ENCODE peak calls at places on chromosomes 16 and 17, in nine cellular contexts. One of them, this sample, is unnamed.

GRCh38 chr17:27634781-27635180 is 3.8 kb downstream of the LGALS9 start:
- DNase-seq in uterus: no peak
- DNase-seq in IMR-90: no peak
- DNase-seq in left ventricle myocardium inferior: no peak
- DNase-seq in H9: no peak
- DNase-seq in astrocyte: no peak
- DNase-seq in osteoblast: no peak
- DNase-seq in adrenal gland: no peak
- DNase-seq in heart right ventricle: no peak
- DNase-seq in this sample: no peak

GRCh38 chr16:89442990-89443726 is 47.2 kb downstream of the ANKRD11 start:
- DNase-seq in osteoblast: peak; percentile 92
- DNase-seq in IMR-90: peak; percentile 75
- DNase-seq in H9: no peak
- DNase-seq in adrenal gland: peak; percentile 74
- DNase-seq in heart right ventricle: no peak
- DNase-seq in left ventricle myocardium inferior: no peak
- DNase-seq in uterus: peak; percentile 43
- DNase-seq in astrocyte: peak; percentile 76
- DNase-seq in this sample: no peak

GRCh38 chr17:32921013-32921412 is 6.9 kb upstream of the TMEM98 start:
- DNase-seq in osteoblast: no peak
- DNase-seq in left ventricle myocardium inferior: no peak
- DNase-seq in astrocyte: no peak
- DNase-seq in H9: no peak
- DNase-seq in heart right ventricle: no peak
- DNase-seq in adrenal gland: no peak
- DNase-seq in IMR-90: no peak
- DNase-seq in uterus: no peak
- DNase-seq in this sample: no peak

GRCh38 chr17:73017653-73018052 is 74.8 kb downstream of the SLC39A11 start:
- DNase-seq in IMR-90: peak; percentile 86
- DNase-seq in heart right ventricle: no peak
- DNase-seq in astrocyte: peak; percentile 71
- DNase-seq in H9: no peak
- DNase-seq in osteoblast: peak; percentile 94
- DNase-seq in left ventricle myocardium inferior: no peak
- DNase-seq in uterus: no peak
- DNase-seq in adrenal gland: no peak
- DNase-seq in this sample: no peak

GRCh38 chr17:29733151-29733550 is 110.4 kb upstream of the CORO6 start:
- DNase-seq in IMR-90: peak; percentile 42
- DNase-seq in heart right ventricle: no peak
- DNase-seq in osteoblast: no peak
- DNase-seq in adrenal gland: no peak
- DNase-seq in left ventricle myocardium inferior: no peak
- DNase-seq in astrocyte: no peak
- DNase-seq in H9: no peak
- DNase-seq in uterus: no peak
- DNase-seq in this sample: no peak

GRCh38 chr17:251531-251930 is 70.1 kb upstream of the DOC2B start:
- DNase-seq in osteoblast: peak; percentile 52
- DNase-seq in adrenal gland: no peak
- DNase-seq in IMR-90: no peak
- DNase-seq in heart right ventricle: no peak
- DNase-seq in astrocyte: no peak
- DNase-seq in uterus: peak; percentile 8
- DNase-seq in left ventricle myocardium inferior: peak; percentile 5
- DNase-seq in H9: no peak
- DNase-seq in this sample: peak; percentile 57

GRCh38 chr16:67264866-67265265 is 14.5 kb upstream of the PLEKHG4 start:
- DNase-seq in left ventricle myocardium inferior: no peak
- DNase-seq in uterus: no peak
- DNase-seq in adrenal gland: no peak
- DNase-seq in osteoblast: no peak
- DNase-seq in H9: no peak
- DNase-seq in IMR-90: no peak
- DNase-seq in heart right ventricle: no peak
- DNase-seq in astrocyte: no peak
- DNase-seq in this sample: peak; percentile 24

GRCh38 chr17:39175695-39176093 is 9.7 kb upstream of the ARL5C start:
- DNase-seq in H9: peak; percentile 36
- DNase-seq in astrocyte: no peak
- DNase-seq in IMR-90: no peak
- DNase-seq in uterus: no peak
- DNase-seq in heart right ventricle: no peak
- DNase-seq in adrenal gland: no peak
- DNase-seq in left ventricle myocardium inferior: no peak
- DNase-seq in osteoblast: peak; percentile 52
- DNase-seq in this sample: no peak

GRCh38 chr17:76276069-76276431 is 10.9 kb downstream of the UBALD2 start:
- DNase-seq in H9: no peak
- DNase-seq in astrocyte: no peak
- DNase-seq in heart right ventricle: no peak
- DNase-seq in osteoblast: peak; percentile 38
- DNase-seq in IMR-90: no peak
- DNase-seq in uterus: no peak
- DNase-seq in left ventricle myocardium inferior: no peak
- DNase-seq in adrenal gland: no peak
- DNase-seq in this sample: no peak

GRCh38 chr17:58232707-58233156 is 5.7 kb upstream of the LPO start:
- DNase-seq in IMR-90: peak; percentile 97
- DNase-seq in uterus: no peak
- DNase-seq in left ventricle myocardium inferior: no peak
- DNase-seq in H9: peak; percentile 72
- DNase-seq in astrocyte: peak; percentile 90
- DNase-seq in osteoblast: peak; percentile 69
- DNase-seq in adrenal gland: peak; percentile 29
- DNase-seq in heart right ventricle: no peak
- DNase-seq in this sample: no peak

GRCh38 chr16:1839554-1839953 is 12.5 kb downstream of the FAHD1 start:
- DNase-seq in uterus: no peak
- DNase-seq in H9: no peak
- DNase-seq in heart right ventricle: no peak
- DNase-seq in IMR-90: peak; percentile 61
- DNase-seq in adrenal gland: no peak
- DNase-seq in osteoblast: no peak
- DNase-seq in left ventricle myocardium inferior: no peak
- DNase-seq in astrocyte: no peak
- DNase-seq in this sample: no peak

GRCh38 chr17:11969565-11969964 is 27.7 kb downstream of the ZNF18 start:
- DNase-seq in left ventricle myocardium inferior: no peak
- DNase-seq in adrenal gland: no peak
- DNase-seq in heart right ventricle: no peak
- DNase-seq in IMR-90: no peak
- DNase-seq in osteoblast: peak; percentile 22
- DNase-seq in astrocyte: no peak
- DNase-seq in uterus: no peak
- DNase-seq in H9: no peak
- DNase-seq in this sample: no peak

GRCh38 chr16:74737521-74737920 is 36.9 kb upstream of the MLKL start:
- DNase-seq in osteoblast: no peak
- DNase-seq in astrocyte: no peak
- DNase-seq in heart right ventricle: no peak
- DNase-seq in IMR-90: no peak
- DNase-seq in adrenal gland: no peak
- DNase-seq in uterus: no peak
- DNase-seq in H9: no peak
- DNase-seq in left ventricle myocardium inferior: no peak
- DNase-seq in this sample: no peak

GRCh38 chr17:76151896-76152454 is 10.9 kb upstream of the FOXJ1 start:
- DNase-seq in heart right ventricle: no peak
- DNase-seq in IMR-90: no peak
- DNase-seq in uterus: no peak
- DNase-seq in osteoblast: no peak
- DNase-seq in adrenal gland: no peak
- DNase-seq in H9: peak; percentile 27
- DNase-seq in left ventricle myocardium inferior: no peak
- DNase-seq in astrocyte: no peak
- DNase-seq in this sample: no peak

GRCh38 chr16:4352843-4353242 is 1.7 kb upstream of the PAM16 start:
- DNase-seq in IMR-90: no peak
- DNase-seq in heart right ventricle: no peak
- DNase-seq in osteoblast: no peak
- DNase-seq in uterus: no peak
- DNase-seq in left ventricle myocardium inferior: no peak
- DNase-seq in H9: no peak
- DNase-seq in astrocyte: no peak
- DNase-seq in adrenal gland: no peak
- DNase-seq in this sample: no peak

GRCh38 chr16:31071861-31072260 is 2.2 kb downstream of the ZNF668 start:
- DNase-seq in heart right ventricle: no peak
- DNase-seq in left ventricle myocardium inferior: no peak
- DNase-seq in osteoblast: peak; percentile 97
- DNase-seq in uterus: no peak
- DNase-seq in astrocyte: peak; percentile 79
- DNase-seq in adrenal gland: no peak
- DNase-seq in H9: no peak
- DNase-seq in IMR-90: peak; percentile 94
- DNase-seq in this sample: no peak

DNA sequence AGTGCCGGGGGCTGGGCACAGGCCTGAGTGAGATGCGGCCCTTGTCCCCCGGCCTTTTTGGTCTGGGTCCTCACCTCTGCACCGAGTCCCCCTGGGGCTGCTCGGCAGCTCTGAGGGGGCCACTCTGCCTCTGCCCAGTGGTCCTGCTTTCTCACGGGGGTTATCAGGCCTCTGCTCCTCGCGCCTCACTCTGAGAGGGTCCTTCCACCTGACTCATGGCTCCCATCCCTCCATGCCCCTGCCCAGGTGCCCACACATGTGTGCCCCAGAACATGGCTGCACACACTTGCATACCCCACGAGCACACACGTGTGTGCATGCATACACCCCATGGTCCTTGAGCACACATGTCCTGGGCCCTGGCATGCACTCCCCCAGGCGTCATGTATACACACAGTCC is 53.7 kb downstream of the CMIP start:
- DNase-seq in heart right ventricle: no peak
- DNase-seq in H9: no peak
- DNase-seq in osteoblast: no peak
- DNase-seq in uterus: no peak
- DNase-seq in left ventricle myocardium inferior: no peak
- DNase-seq in IMR-90: no peak
- DNase-seq in adrenal gland: no peak
- DNase-seq in astrocyte: no peak
- DNase-seq in this sample: peak; percentile 41
- H3K4me1 ChIP-seq in heart right ventricle: peaks cover 27% of the 10 kb centered on the region
- H3K4me1 ChIP-seq in H9: no peaks in the 10 kb centered on the region
- H3K4me1 ChIP-seq in osteoblast: peaks cover 23% of the 10 kb centered on the region
- H3K4me1 ChIP-seq in uterus: no peaks in the 10 kb centered on the region
- H3K4me1 ChIP-seq in left ventricle myocardium inferior: peaks cover 86% of the 10 kb centered on the region
- H3K4me1 ChIP-seq in IMR-90: peaks cover 16% of the 10 kb centered on the region
- H3K4me1 ChIP-seq in adrenal gland: peaks cover 8% of the 10 kb centered on the region
- H3K4me1 ChIP-seq in astrocyte: peaks cover 19% of the 10 kb centered on the region
- H3K4me1 ChIP-seq in this sample: peaks cover 33% of the 10 kb centered on the region

GRCh38 chr17:16919663-16920627 is 52.0 kb downstream of the TNFRSF13B start:
- DNase-seq in uterus: no peak
- DNase-seq in H9: peak; percentile 90
- DNase-seq in osteoblast: peak; percentile 71
- DNase-seq in left ventricle myocardium inferior: peak; percentile 5
- DNase-seq in heart right ventricle: no peak
- DNase-seq in adrenal gland: no peak
- DNase-seq in IMR-90: no peak
- DNase-seq in astrocyte: no peak
- DNase-seq in this sample: no peak

GRCh38 chr17:16917995-16918394 is 53.9 kb downstream of the TNFRSF13B start:
- DNase-seq in osteoblast: no peak
- DNase-seq in heart right ventricle: no peak
- DNase-seq in left ventricle myocardium inferior: peak; percentile 3
- DNase-seq in adrenal gland: no peak
- DNase-seq in H9: no peak
- DNase-seq in IMR-90: no peak
- DNase-seq in uterus: no peak
- DNase-seq in astrocyte: no peak
- DNase-seq in this sample: no peak

GRCh38 chr17:16918443-16918842 is 53.5 kb downstream of the TNFRSF13B start:
- DNase-seq in osteoblast: peak; percentile 27
- DNase-seq in IMR-90: no peak
- DNase-seq in adrenal gland: no peak
- DNase-seq in left ventricle myocardium inferior: no peak
- DNase-seq in astrocyte: no peak
- DNase-seq in heart right ventricle: no peak
- DNase-seq in H9: no peak
- DNase-seq in uterus: no peak
- DNase-seq in this sample: no peak

GRCh38 chr17:16915752-16916556 is 56.0 kb downstream of the TNFRSF13B start:
- DNase-seq in osteoblast: peak; percentile 97
- DNase-seq in uterus: no peak
- DNase-seq in astrocyte: no peak
- DNase-seq in adrenal gland: peak; percentile 61
- DNase-seq in H9: peak; percentile 93
- DNase-seq in left ventricle myocardium inferior: peak; percentile 40
- DNase-seq in heart right ventricle: peak; percentile 53
- DNase-seq in IMR-90: peak; percentile 16
- DNase-seq in this sample: no peak

DNA sequence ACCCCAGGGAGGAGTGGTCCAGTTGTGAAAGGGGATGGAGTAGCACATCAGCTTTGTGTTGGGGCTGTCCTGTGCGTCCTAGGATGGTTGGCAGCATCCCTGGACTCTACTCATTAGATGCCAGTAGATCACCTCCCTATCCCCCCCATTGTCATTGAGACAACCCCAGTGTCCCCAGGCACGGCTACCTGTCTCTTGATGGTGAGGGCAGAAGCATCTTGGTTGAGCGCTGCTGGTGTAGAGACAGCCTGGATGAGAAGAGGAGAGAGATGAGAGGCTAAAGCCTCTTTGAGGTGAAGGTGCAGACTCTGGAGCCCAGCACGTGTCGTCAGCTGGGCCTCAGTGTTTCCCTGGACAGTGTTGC is 55.4 kb downstream of the TNFRSF13B start:
- DNase-seq in adrenal gland: no peak
- DNase-seq in H9: no peak
- DNase-seq in astrocyte: no peak
- DNase-seq in osteoblast: no peak
- DNase-seq in uterus: no peak
- DNase-seq in left ventricle myocardium inferior: no peak
- DNase-seq in IMR-90: no peak
- DNase-seq in heart right ventricle: no peak
- DNase-seq in this sample: no peak
- TF ChIP-seq CTCF in adrenal gland: no peak
- TF ChIP-seq CTCF in H9: no peak
- TF ChIP-seq CTCF in astrocyte: no peak
- TF ChIP-seq CTCF in osteoblast: no peak
- TF ChIP-seq CTCF in uterus: no peak
- TF ChIP-seq CTCF in left ventricle myocardium inferior: no peak
- TF ChIP-seq CTCF in IMR-90: no peak
- TF ChIP-seq CTCF in heart right ventricle: no peak
- TF ChIP-seq CTCF in this sample: no peak

GRCh38 chr17:54063639-54064038 is 240.9 kb downstream of the KIF2B start:
- DNase-seq in H9: no peak
- DNase-seq in adrenal gland: no peak
- DNase-seq in left ventricle myocardium inferior: no peak
- DNase-seq in osteoblast: no peak
- DNase-seq in heart right ventricle: no peak
- DNase-seq in IMR-90: no peak
- DNase-seq in uterus: no peak
- DNase-seq in astrocyte: no peak
- DNase-seq in this sample: no peak
- H3K4me1 ChIP-seq in H9: no peaks in the 10 kb centered on the region
- H3K4me1 ChIP-seq in adrenal gland: no peaks in the 10 kb centered on the region
- H3K4me1 ChIP-seq in left ventricle myocardium inferior: no peaks in the 10 kb centered on the region
- H3K4me1 ChIP-seq in osteoblast: no peaks in the 10 kb centered on the region
- H3K4me1 ChIP-seq in heart right ventricle: no peaks in the 10 kb centered on the region
- H3K4me1 ChIP-seq in IMR-90: no peaks in the 10 kb centered on the region
- H3K4me1 ChIP-seq in uterus: no peaks in the 10 kb centered on the region
- H3K4me1 ChIP-seq in astrocyte: no peaks in the 10 kb centered on the region
- H3K4me1 ChIP-seq in this sample: no peaks in the 10 kb centered on the region

GRCh38 chr17:10620823-10621222 is 36.3 kb downstream of the MYH3 start:
- DNase-seq in astrocyte: no peak
- DNase-seq in H9: no peak
- DNase-seq in IMR-90: no peak
- DNase-seq in heart right ventricle: no peak
- DNase-seq in uterus: no peak
- DNase-seq in adrenal gland: no peak
- DNase-seq in left ventricle myocardium inferior: no peak
- DNase-seq in osteoblast: no peak
- DNase-seq in this sample: no peak
- TF ChIP-seq CTCF in astrocyte: no peak
- TF ChIP-seq CTCF in H9: no peak
- TF ChIP-seq CTCF in IMR-90: no peak
- TF ChIP-seq CTCF in heart right ventricle: no peak
- TF ChIP-seq CTCF in uterus: no peak
- TF ChIP-seq CTCF in adrenal gland: no peak
- TF ChIP-seq CTCF in left ventricle myocardium inferior: no peak
- TF ChIP-seq CTCF in osteoblast: no peak
- TF ChIP-seq CTCF in this sample: no peak